ENCODE peak calls at places on chromosome 6, in four cellular contexts. One of them, this sample, is unnamed.

GRCh38 chr6:101401792-101402617 is 8.5 kb downstream of the GRIK2 start:
- DNase-seq in EL: peak
- DNase-seq in activated CD4-positive, alpha-beta T cell treated with anti-CD3 and anti-CD28 coated beads, Interleukin-2, amount 50 U/mL, for 1 hour: no peak
- DNase-seq in ovary: no peak
- DNase-seq in this sample: peak

GRCh38 chr6:69825904-69826303 is 29.1 kb upstream of the LMBRD1 start:
- DNase-seq in EL: no peak
- DNase-seq in activated CD4-positive, alpha-beta T cell treated with anti-CD3 and anti-CD28 coated beads, Interleukin-2, amount 50 U/mL, for 1 hour: no peak
- DNase-seq in ovary: no peak
- DNase-seq in this sample: no peak

GRCh38 chr6:157376706-157377230 is 4.2 kb upstream of the ZDHHC14 start:
- DNase-seq in EL: no peak
- DNase-seq in activated CD4-positive, alpha-beta T cell treated with anti-CD3 and anti-CD28 coated beads, Interleukin-2, amount 50 U/mL, for 1 hour: no peak
- DNase-seq in ovary: no peak
- DNase-seq in this sample: no peak

GRCh38 chr6:82364087-82365010 is 732 bp downstream of the TPBG start:
- DNase-seq in EL: peak
- DNase-seq in activated CD4-positive, alpha-beta T cell treated with anti-CD3 and anti-CD28 coated beads, Interleukin-2, amount 50 U/mL, for 1 hour: no peak
- DNase-seq in ovary: peak
- DNase-seq in this sample: no peak

GRCh38 chr6:56760842-56761241 is 118.2 kb upstream of the DST start:
- DNase-seq in EL: peak
- DNase-seq in activated CD4-positive, alpha-beta T cell treated with anti-CD3 and anti-CD28 coated beads, Interleukin-2, amount 50 U/mL, for 1 hour: no peak
- DNase-seq in ovary: no peak
- DNase-seq in this sample: no peak

GRCh38 chr6:168623736-168624135 is 182.8 kb downstream of the SMOC2 start:
- DNase-seq in EL: no peak
- DNase-seq in activated CD4-positive, alpha-beta T cell treated with anti-CD3 and anti-CD28 coated beads, Interleukin-2, amount 50 U/mL, for 1 hour: no peak
- DNase-seq in ovary: no peak
- DNase-seq in this sample: no peak

GRCh38 chr6:62998022-62998421 is 213.2 kb upstream of the FKBP1C start:
- DNase-seq in EL: no peak
- DNase-seq in activated CD4-positive, alpha-beta T cell treated with anti-CD3 and anti-CD28 coated beads, Interleukin-2, amount 50 U/mL, for 1 hour: no peak
- DNase-seq in ovary: no peak
- DNase-seq in this sample: no peak

GRCh38 chr6:37501632-37502466 is 2.2 kb upstream of the CCDC167 start:
- DNase-seq in EL: no peak
- DNase-seq in activated CD4-positive, alpha-beta T cell treated with anti-CD3 and anti-CD28 coated beads, Interleukin-2, amount 50 U/mL, for 1 hour: peak
- DNase-seq in ovary: no peak
- DNase-seq in this sample: no peak

GRCh38 chr6:40244684-40245083 is 310.4 kb upstream of the MOCS1 start:
- DNase-seq in EL: peak
- DNase-seq in activated CD4-positive, alpha-beta T cell treated with anti-CD3 and anti-CD28 coated beads, Interleukin-2, amount 50 U/mL, for 1 hour: no peak
- DNase-seq in ovary: no peak
- DNase-seq in this sample: no peak

GRCh38 chr6:37809144-37809543 is 10.4 kb upstream of the ZFAND3 start:
- DNase-seq in EL: no peak
- DNase-seq in activated CD4-positive, alpha-beta T cell treated with anti-CD3 and anti-CD28 coated beads, Interleukin-2, amount 50 U/mL, for 1 hour: no peak
- DNase-seq in ovary: peak
- DNase-seq in this sample: no peak

GRCh38 chr6:148565931-148566663 is 180.7 kb upstream of the UST start:
- DNase-seq in EL: peak
- DNase-seq in activated CD4-positive, alpha-beta T cell treated with anti-CD3 and anti-CD28 coated beads, Interleukin-2, amount 50 U/mL, for 1 hour: no peak
- DNase-seq in ovary: no peak
- DNase-seq in this sample: no peak

GRCh38 chr6:63923139-63923739 is 287.6 kb downstream of the PHF3 start:
- DNase-seq in EL: peak
- DNase-seq in activated CD4-positive, alpha-beta T cell treated with anti-CD3 and anti-CD28 coated beads, Interleukin-2, amount 50 U/mL, for 1 hour: no peak
- DNase-seq in ovary: no peak
- DNase-seq in this sample: no peak

GRCh38 chr6:137044366-137045220 is at the start of gene IL20RA:
- DNase-seq in EL: peak
- DNase-seq in activated CD4-positive, alpha-beta T cell treated with anti-CD3 and anti-CD28 coated beads, Interleukin-2, amount 50 U/mL, for 1 hour: peak
- DNase-seq in ovary: peak
- DNase-seq in this sample: no peak

GRCh38 chr6:116595247-116595646 is 21.0 kb upstream of the RSPH4A start:
- DNase-seq in EL: no peak
- DNase-seq in activated CD4-positive, alpha-beta T cell treated with anti-CD3 and anti-CD28 coated beads, Interleukin-2, amount 50 U/mL, for 1 hour: no peak
- DNase-seq in ovary: no peak
- DNase-seq in this sample: no peak

GRCh38 chr6:2992330-2992979 is 7.2 kb upstream of the NQO2 start:
- DNase-seq in EL: no peak
- DNase-seq in activated CD4-positive, alpha-beta T cell treated with anti-CD3 and anti-CD28 coated beads, Interleukin-2, amount 50 U/mL, for 1 hour: no peak
- DNase-seq in ovary: no peak
- DNase-seq in this sample: no peak

GRCh38 chr6:142893088-142893487 is 51.9 kb downstream of the HIVEP2 start:
- DNase-seq in EL: peak
- DNase-seq in activated CD4-positive, alpha-beta T cell treated with anti-CD3 and anti-CD28 coated beads, Interleukin-2, amount 50 U/mL, for 1 hour: no peak
- DNase-seq in ovary: no peak
- DNase-seq in this sample: no peak

GRCh38 chr6:3977875-3978711 is 100.8 kb downstream of the FAM217A start:
- DNase-seq in EL: peak
- DNase-seq in activated CD4-positive, alpha-beta T cell treated with anti-CD3 and anti-CD28 coated beads, Interleukin-2, amount 50 U/mL, for 1 hour: peak
- DNase-seq in ovary: no peak
- DNase-seq in this sample: no peak

GRCh38 chr6:79946773-79947190 is 571 bp downstream of the ELOVL4 start:
- DNase-seq in EL: peak
- DNase-seq in activated CD4-positive, alpha-beta T cell treated with anti-CD3 and anti-CD28 coated beads, Interleukin-2, amount 50 U/mL, for 1 hour: peak
- DNase-seq in ovary: no peak
- DNase-seq in this sample: peak

GRCh38 chr6:147752686-147753418 is 244.4 kb downstream of the SAMD5 start:
- DNase-seq in EL: peak
- DNase-seq in activated CD4-positive, alpha-beta T cell treated with anti-CD3 and anti-CD28 coated beads, Interleukin-2, amount 50 U/mL, for 1 hour: no peak
- DNase-seq in ovary: no peak
- DNase-seq in this sample: no peak

GRCh38 chr6:133568970-133569889 is 319.7 kb upstream of the TCF21 start:
- DNase-seq in EL: peak
- DNase-seq in activated CD4-positive, alpha-beta T cell treated with anti-CD3 and anti-CD28 coated beads, Interleukin-2, amount 50 U/mL, for 1 hour: no peak
- DNase-seq in ovary: peak
- DNase-seq in this sample: no peak

GRCh38 chr6:45661667-45662066 is 283.9 kb upstream of the SUPT3H start:
- DNase-seq in EL: peak
- DNase-seq in activated CD4-positive, alpha-beta T cell treated with anti-CD3 and anti-CD28 coated beads, Interleukin-2, amount 50 U/mL, for 1 hour: no peak
- DNase-seq in ovary: no peak
- DNase-seq in this sample: no peak

GRCh38 chr6:140385686-140386085 is 1011.2 kb upstream of the CITED2 start:
- DNase-seq in EL: no peak
- DNase-seq in activated CD4-positive, alpha-beta T cell treated with anti-CD3 and anti-CD28 coated beads, Interleukin-2, amount 50 U/mL, for 1 hour: no peak
- DNase-seq in ovary: no peak
- DNase-seq in this sample: no peak

GRCh38 chr6:37077459-37078296 is 72.2 kb downstream of the FGD2 start:
- DNase-seq in EL: peak
- DNase-seq in activated CD4-positive, alpha-beta T cell treated with anti-CD3 and anti-CD28 coated beads, Interleukin-2, amount 50 U/mL, for 1 hour: no peak
- DNase-seq in ovary: peak
- DNase-seq in this sample: peak

GRCh38 chr6:30493643-30494250 is 4.4 kb downstream of the HLA-E start:
- DNase-seq in EL: peak
- DNase-seq in activated CD4-positive, alpha-beta T cell treated with anti-CD3 and anti-CD28 coated beads, Interleukin-2, amount 50 U/mL, for 1 hour: no peak
- DNase-seq in ovary: peak
- DNase-seq in this sample: no peak

GRCh38 chr6:21611485-21611884 is 17.9 kb downstream of the SOX4 start:
- DNase-seq in EL: no peak
- DNase-seq in activated CD4-positive, alpha-beta T cell treated with anti-CD3 and anti-CD28 coated beads, Interleukin-2, amount 50 U/mL, for 1 hour: no peak
- DNase-seq in ovary: no peak
- DNase-seq in this sample: no peak

GRCh38 chr6:6678811-6679210 is 90.3 kb downstream of the LY86 start:
- DNase-seq in EL: no peak
- DNase-seq in activated CD4-positive, alpha-beta T cell treated with anti-CD3 and anti-CD28 coated beads, Interleukin-2, amount 50 U/mL, for 1 hour: no peak
- DNase-seq in ovary: no peak
- DNase-seq in this sample: no peak

This sample was measured in dorsolateral prefrontal cortex.